ENCODE peak calls at places on chromosomes 16 and 17, in five cellular contexts. One of them, this sample, is unnamed.

GRCh38 chr17:2900842-2901241 is 104.6 kb downstream of the RAP1GAP2 start:
- DNase-seq in K562: no peak
- DNase-seq in HCT116: no peak
- DNase-seq in HepG2: no peak
- DNase-seq in GM12878: no peak
- DNase-seq in this sample: no peak

GRCh38 chr16:53071748-53072301 is 17.0 kb downstream of the CHD9 start:
- DNase-seq in K562: no peak
- DNase-seq in HCT116: no peak
- DNase-seq in HepG2: no peak
- DNase-seq in GM12878: no peak
- DNase-seq in this sample: no peak

GRCh38 chr16:14309001-14309886 is 238.1 kb downstream of the MRTFB start:
- DNase-seq in K562: no peak
- DNase-seq in HCT116: no peak
- DNase-seq in HepG2: no peak
- DNase-seq in GM12878: no peak
- DNase-seq in this sample: no peak

GRCh38 chr17:81991684-81992513 is 14.5 kb downstream of the ASPSCR1 start:
- DNase-seq in K562: no peak
- DNase-seq in HCT116: no peak
- DNase-seq in HepG2: peak
- DNase-seq in GM12878: no peak
- DNase-seq in this sample: no peak

GRCh38 chr16:84423416-84423837 is 55.1 kb downstream of the ATP2C2 start:
- DNase-seq in K562: peak
- DNase-seq in HCT116: peak
- DNase-seq in HepG2: peak
- DNase-seq in GM12878: peak
- DNase-seq in this sample: no peak

GRCh38 chr16:54493076-54493475 is 206.5 kb upstream of the IRX3 start:
- DNase-seq in K562: no peak
- DNase-seq in HCT116: no peak
- DNase-seq in HepG2: no peak
- DNase-seq in GM12878: no peak
- DNase-seq in this sample: no peak

GRCh38 chr17:63474174-63474913 is 2.5 kb upstream of the ACE start:
- DNase-seq in K562: peak
- DNase-seq in HCT116: no peak
- DNase-seq in HepG2: no peak
- DNase-seq in GM12878: no peak
- DNase-seq in this sample: no peak

GRCh38 chr16:9469512-9469911 is 378.1 kb downstream of the HAPSTR1 start:
- DNase-seq in K562: no peak
- DNase-seq in HCT116: no peak
- DNase-seq in HepG2: peak
- DNase-seq in GM12878: no peak
- DNase-seq in this sample: no peak

GRCh38 chr16:11198817-11199216 is 57.2 kb downstream of the SOCS1 start:
- DNase-seq in K562: peak
- DNase-seq in HCT116: peak
- DNase-seq in HepG2: no peak
- DNase-seq in GM12878: no peak
- DNase-seq in this sample: no peak

GRCh38 chr17:64177346-64178010 is 47.5 kb upstream of the ERN1 start:
- DNase-seq in K562: no peak
- DNase-seq in HCT116: no peak
- DNase-seq in HepG2: no peak
- DNase-seq in GM12878: no peak
- DNase-seq in this sample: no peak

GRCh38 chr17:2724783-2725164 is 13.2 kb upstream of the CLUH start:
- DNase-seq in K562: no peak
- DNase-seq in HCT116: no peak
- DNase-seq in HepG2: no peak
- DNase-seq in GM12878: no peak
- DNase-seq in this sample: peak

GRCh38 chr17:35998018-35998545 is 3.3 kb downstream of the CCL15 start:
- DNase-seq in K562: no peak
- DNase-seq in HCT116: no peak
- DNase-seq in HepG2: no peak
- DNase-seq in GM12878: no peak
- DNase-seq in this sample: no peak

GRCh38 chr17:66904760-66905637 is 59.5 kb upstream of the CACNG4 start:
- DNase-seq in K562: no peak
- DNase-seq in HCT116: no peak
- DNase-seq in HepG2: peak
- DNase-seq in GM12878: no peak
- DNase-seq in this sample: no peak

DNA sequence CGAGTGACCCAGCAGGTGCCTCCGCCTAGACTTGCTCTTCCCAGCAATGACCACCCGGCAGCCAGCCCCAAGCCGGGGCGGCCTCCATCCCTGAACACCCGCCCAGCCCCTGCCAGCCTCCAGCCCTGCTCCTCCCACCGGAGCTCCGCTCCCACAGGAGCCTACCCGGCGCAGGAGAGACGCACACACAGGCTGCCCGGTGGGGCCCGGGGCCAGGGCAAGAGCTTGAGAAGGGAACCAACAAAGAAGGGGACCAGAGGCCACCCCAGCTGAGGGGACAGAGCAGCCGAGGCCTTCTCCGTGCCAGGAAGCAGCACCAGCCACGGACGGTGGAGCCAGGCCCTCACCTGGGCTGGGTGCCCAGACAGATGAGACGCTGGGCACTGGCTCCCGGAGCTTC is 13.8 kb downstream of the PKD1 start:
- DNase-seq in K562: no peak
- DNase-seq in HCT116: no peak
- DNase-seq in HepG2: no peak
- DNase-seq in GM12878: no peak
- DNase-seq in this sample: no peak
- TF ChIP-seq YY1 in K562: no peak
- TF ChIP-seq YY1 in HCT116: no peak
- TF ChIP-seq YY1 in HepG2: no peak
- TF ChIP-seq YY1 in GM12878: no peak
- TF ChIP-seq YY1 in this sample: no peak

GRCh38 chr16:80803341-80804060 is 897 bp downstream of the CDYL2 start:
- DNase-seq in K562: peak
- DNase-seq in HCT116: no peak
- DNase-seq in HepG2: no peak
- DNase-seq in GM12878: no peak
- DNase-seq in this sample: no peak

GRCh38 chr16:80802902-80803301 is 1.5 kb downstream of the CDYL2 start:
- DNase-seq in K562: no peak
- DNase-seq in HCT116: no peak
- DNase-seq in HepG2: no peak
- DNase-seq in GM12878: no peak
- DNase-seq in this sample: no peak

GRCh38 chr16:80806957-80807356 is 2.6 kb upstream of the CDYL2 start:
- DNase-seq in K562: no peak
- DNase-seq in HCT116: no peak
- DNase-seq in HepG2: peak
- DNase-seq in GM12878: no peak
- DNase-seq in this sample: no peak

GRCh38 chr16:80804061-80804450 is 342 bp downstream of the CDYL2 start:
- DNase-seq in K562: no peak
- DNase-seq in HCT116: no peak
- DNase-seq in HepG2: peak
- DNase-seq in GM12878: no peak
- DNase-seq in this sample: peak

GRCh38 chr16:80804451-80805383 is at the start of gene CDYL2:
- DNase-seq in K562: peak
- DNase-seq in HCT116: no peak
- DNase-seq in HepG2: no peak
- DNase-seq in GM12878: no peak
- DNase-seq in this sample: peak
- TF ChIP-seq ATF3 in K562: no peak
- TF ChIP-seq ATF3 in HCT116: no peak
- TF ChIP-seq ATF3 in HepG2: no peak
- TF ChIP-seq ATF3 in GM12878: no peak
- TF ChIP-seq ATF3 in this sample: no peak

DNA sequence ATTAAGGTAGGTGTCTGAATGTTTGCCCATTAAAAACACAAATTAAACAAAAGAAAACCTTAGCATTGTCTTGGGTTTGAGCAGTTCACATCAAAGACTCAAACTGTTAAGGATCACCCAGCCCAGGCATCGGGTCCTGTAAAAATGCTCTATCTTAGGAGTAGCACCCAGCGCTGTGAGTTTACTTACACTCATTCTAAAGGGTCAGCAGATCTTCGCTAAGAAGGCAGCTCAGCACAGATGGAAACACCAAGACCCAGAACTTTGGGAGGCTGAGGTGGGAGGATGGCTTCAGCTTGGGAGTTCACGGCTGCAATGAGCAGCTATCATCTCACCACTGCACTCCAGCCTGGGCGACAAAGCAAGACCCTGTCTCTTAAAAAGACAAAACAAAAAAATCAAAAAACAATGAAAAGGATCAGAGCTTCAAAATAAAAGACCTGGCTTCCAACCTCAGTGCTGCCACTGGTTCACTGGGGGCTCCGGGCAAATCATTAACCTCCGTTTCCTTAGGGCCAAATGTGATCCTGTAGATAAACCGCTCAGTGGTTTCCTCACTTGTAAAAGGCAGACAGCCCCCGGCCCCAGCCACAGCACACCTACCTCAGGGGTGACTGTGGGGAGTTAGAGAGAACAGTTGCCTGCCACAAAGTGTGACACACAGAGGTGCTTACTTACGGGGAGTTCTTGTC is 11.1 kb downstream of the COG1 start:
- DNase-seq in K562: no peak
- DNase-seq in HCT116: no peak
- DNase-seq in HepG2: peak
- DNase-seq in GM12878: no peak
- DNase-seq in this sample: no peak
- TF ChIP-seq YY1 in K562: no peak
- TF ChIP-seq YY1 in HCT116: no peak
- TF ChIP-seq YY1 in HepG2: no peak
- TF ChIP-seq YY1 in GM12878: no peak
- TF ChIP-seq YY1 in this sample: no peak

GRCh38 chr17:5286846-5287245 is 4.8 kb downstream of the RABEP1 start:
- DNase-seq in K562: no peak
- DNase-seq in HCT116: no peak
- DNase-seq in HepG2: no peak
- DNase-seq in GM12878: no peak
- DNase-seq in this sample: peak
- TF ChIP-seq ATF3 in K562: no peak
- TF ChIP-seq ATF3 in HCT116: no peak
- TF ChIP-seq ATF3 in HepG2: no peak
- TF ChIP-seq ATF3 in GM12878: no peak
- TF ChIP-seq ATF3 in this sample: no peak

GRCh38 chr16:22786284-22786683 is 27.7 kb upstream of the HS3ST2 start:
- DNase-seq in K562: no peak
- DNase-seq in HCT116: no peak
- DNase-seq in HepG2: no peak
- DNase-seq in GM12878: no peak
- DNase-seq in this sample: no peak
- TF ChIP-seq YY1 in K562: no peak
- TF ChIP-seq YY1 in HCT116: no peak
- TF ChIP-seq YY1 in HepG2: no peak
- TF ChIP-seq YY1 in GM12878: no peak
- TF ChIP-seq YY1 in this sample: no peak

DNA sequence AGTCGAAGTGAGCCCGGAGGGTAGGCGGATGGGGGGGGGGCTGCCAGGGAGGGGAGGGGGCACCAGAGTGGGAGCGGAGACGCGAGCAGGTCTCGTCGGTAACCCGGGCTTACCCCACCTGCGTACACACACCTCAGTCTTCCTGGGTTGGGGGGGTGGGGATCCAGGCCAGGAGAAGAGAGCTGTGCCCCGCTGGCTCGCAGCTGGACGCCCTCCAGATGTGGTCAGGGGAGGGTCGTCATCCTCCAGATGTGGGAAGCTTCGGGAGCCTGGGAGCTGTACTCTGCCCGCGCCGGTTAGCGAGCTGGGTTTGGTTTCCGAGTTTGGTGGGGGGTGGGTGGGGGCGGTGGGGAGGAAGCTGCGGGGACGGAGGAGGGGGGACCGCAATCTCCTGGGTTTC is 1.3 kb downstream of the CACNA1G start:
- DNase-seq in K562: no peak
- DNase-seq in HCT116: no peak
- DNase-seq in HepG2: no peak
- DNase-seq in GM12878: no peak
- DNase-seq in this sample: no peak
- TF ChIP-seq ATF3 in K562: no peak
- TF ChIP-seq ATF3 in HCT116: no peak
- TF ChIP-seq ATF3 in HepG2: no peak
- TF ChIP-seq ATF3 in GM12878: no peak
- TF ChIP-seq ATF3 in this sample: no peak

GRCh38 chr17:78174870-78175642 is 6.7 kb downstream of the SYNGR2 start:
- DNase-seq in K562: no peak
- DNase-seq in HCT116: no peak
- DNase-seq in HepG2: no peak
- DNase-seq in GM12878: no peak
- DNase-seq in this sample: no peak
- TF ChIP-seq YY1 in K562: no peak
- TF ChIP-seq YY1 in HCT116: no peak
- TF ChIP-seq YY1 in HepG2: no peak
- TF ChIP-seq YY1 in GM12878: no peak
- TF ChIP-seq YY1 in this sample: no peak